ENCODE peak calls at places on chromosomes 5 and 9, in ten cellular contexts. W is RKO, Y is RCC 7860, O is activated T-cell treated with anti-CD3 and anti-CD28 coated beads for 1 hour, U is posterior cingulate gyrus, E is retina, B is Right ventricle myocardium inferior, L is sigmoid colon, H is ELR, Z is EL. S is an unnamed sample.

GRCh38 chr9:127968046-127968445 is 12.7 kb downstream of the EEIG1 start:
- DNase-seq in B (no peak), H (peak; percentile 90), W (peak; percentile 75), Y (peak; percentile 62), Z (peak; percentile 72), L (peak; percentile 70), U (no peak), E (no peak), O (no peak), S (no peak)

GRCh38 chr5:113489299-113489698 is 1.0 kb upstream of the MCC start:
- DNase-seq in H (peak; percentile 97), O (no peak), Z (peak; percentile 98), Y (peak; percentile 95), W (peak; percentile 83), E (no peak), B (no peak), L (no peak), U (no peak), S (no peak)

GRCh38 chr5:28397502-28397941 is 1359.1 kb upstream of the CDH9 start:
- DNase-seq in H (peak; percentile 3), E (no peak), L (no peak), B (no peak), U (no peak), O (no peak), Z (no peak), Y (peak; percentile 45), W (no peak), S (no peak)

GRCh38 chr5:133402781-133403180 is 209.6 kb downstream of the FSTL4 start:
- DNase-seq in L (no peak), B (no peak), H (no peak), Y (no peak), Z (no peak), E (no peak), U (no peak), W (no peak), O (no peak), S (no peak)

GRCh38 chr5:167713186-167713585 is 578.3 kb upstream of the WWC1 start:
- DNase-seq in H (no peak), W (no peak), U (no peak), L (no peak), O (no peak), Z (no peak), B (no peak), Y (no peak), E (no peak), S (no peak)

GRCh38 chr5:121890297-121890858 is 38.7 kb downstream of the FTMT start:
- DNase-seq in O (no peak), W (no peak), B (no peak), U (no peak), Z (no peak), L (no peak), E (no peak), Y (no peak), H (no peak), S (no peak)

GRCh38 chr5:178149199-178149932 is 4.3 kb downstream of the NHP2 start:
- DNase-seq in Y (no peak), U (no peak), L (no peak), O (no peak), Z (no peak), H (no peak), E (no peak), W (no peak), B (no peak), S (no peak)

GRCh38 chr9:4012446-4012845 is 287.4 kb downstream of the GLIS3 start:
- DNase-seq in B (no peak), H (no peak), W (no peak), Y (no peak), E (no peak), Z (peak; percentile 25), L (no peak), U (no peak), O (no peak), S (no peak)

GRCh38 chr5:39178171-39178570 is 41.2 kb downstream of the FYB1 start:
- DNase-seq in Z (peak; percentile 66), O (no peak), U (no peak), B (no peak), Y (no peak), L (no peak), E (no peak), W (peak; percentile 33), H (peak; percentile 78), S (no peak)

GRCh38 chr5:178338126-178338749 is 105.6 kb upstream of the PHYKPL start:
- DNase-seq in Z (no peak), L (peak; percentile 40), W (no peak), H (no peak), E (no peak), U (no peak), Y (no peak), O (no peak), B (no peak), S (no peak)

GRCh38 chr9:35517136-35517535 is 27.2 kb downstream of the RUSC2 start:
- DNase-seq in O (no peak), L (no peak), Y (no peak), H (peak; percentile 22), W (no peak), B (no peak), Z (peak; percentile 39), U (peak; percentile 51), E (peak; percentile 40), S (no peak)

GRCh38 chr5:89816038-89816437 is 593.5 kb downstream of the CETN3 start:
- DNase-seq in Z (no peak), O (no peak), L (no peak), E (no peak), Y (no peak), H (no peak), W (no peak), U (no peak), B (no peak), S (no peak)

GRCh38 chr5:174533771-174534221 is 190.6 kb upstream of the MSX2 start:
- DNase-seq in E (no peak), O (no peak), W (peak; percentile 68), L (no peak), H (peak; percentile 92), Z (peak; percentile 72), Y (peak; percentile 93), U (no peak), B (no peak), S (peak; percentile 83)

GRCh38 chr9:131282688-131283422 is 6.5 kb upstream of the FAM78A start:
- DNase-seq in U (no peak), L (no peak), Y (no peak), E (peak; percentile 52), B (peak; percentile 69), W (no peak), H (no peak), O (no peak), Z (no peak), S (no peak)

GRCh38 chr5:172939045-172939444 is 20.2 kb upstream of the RPL26L1 start:
- DNase-seq in L (no peak), U (no peak), Y (no peak), W (peak; percentile 32), Z (peak; percentile 53), E (no peak), H (peak; percentile 66), O (no peak), B (no peak), S (no peak)

GRCh38 chr5:123099514-123100151 is 10.6 kb downstream of the PRDM6 start:
- DNase-seq in H (no peak), Y (no peak), W (no peak), E (peak; percentile 81), L (no peak), B (no peak), Z (peak; percentile 29), O (no peak), U (no peak), S (peak; percentile 35)

GRCh38 chr5:96226941-96227552 is 206.0 kb downstream of the PCSK1 start:
- DNase-seq in U (peak; percentile 22), L (peak; percentile 70), O (no peak), H (peak; percentile 89), Z (peak; percentile 98), E (no peak), Y (peak; percentile 87), W (no peak), B (no peak), S (no peak)

GRCh38 chr5:24777392-24777791 is 132.6 kb upstream of the CDH10 start:
- DNase-seq in Z (no peak), L (no peak), Y (no peak), B (no peak), O (no peak), W (no peak), U (no peak), E (no peak), H (no peak), S (no peak)

GRCh38 chr5:150853560-150853959 is 7.2 kb downstream of the IRGM start:
- DNase-seq in U (no peak), W (no peak), Z (no peak), L (no peak), H (no peak), E (no peak), B (no peak), O (no peak), Y (no peak), S (no peak)

GRCh38 chr5:65032250-65032649 is 263.5 kb downstream of the CWC27 start:
- DNase-seq in H (peak; percentile 99), L (no peak), W (peak; percentile 79), B (no peak), E (no peak), Y (peak; percentile 42), Z (peak; percentile 95), O (no peak), U (no peak), S (peak; percentile 98)

GRCh38 chr5:111584651-111585050 is 72.3 kb upstream of the STARD4 start:
- DNase-seq in E (no peak), U (no peak), O (no peak), H (peak; percentile 61), W (peak; percentile 37), L (no peak), Y (peak; percentile 88), B (no peak), Z (peak; percentile 88), S (peak; percentile 49)

GRCh38 chr9:6433405-6433804 is 20.4 kb downstream of the UHRF2 start:
- DNase-seq in L (no peak), W (peak; percentile 22), B (no peak), H (peak; percentile 54), E (no peak), O (no peak), Y (no peak), Z (peak; percentile 35), U (no peak), S (no peak)

GRCh38 chr9:20024159-20024571 is 235.3 kb upstream of the SLC24A2 start:
- DNase-seq in H (no peak), E (no peak), Y (no peak), B (no peak), L (no peak), O (no peak), Z (no peak), W (no peak), U (no peak), S (no peak)

GRCh38 chr5:50711280-50711679 is 44.8 kb downstream of the PARP8 start:
- DNase-seq in E (no peak), B (no peak), O (peak; percentile 15), Z (peak; percentile 34), W (no peak), Y (peak; percentile 5), L (no peak), U (peak; percentile 14), H (peak; percentile 4), S (no peak)

GRCh38 chr5:175589714-175590113 is 68.2 kb upstream of the HRH2 start:
- DNase-seq in E (no peak), O (no peak), Y (no peak), L (no peak), Z (no peak), B (no peak), U (no peak), W (no peak), H (no peak), S (no peak)

GRCh38 chr5:162163663-162164062 is 96.1 kb downstream of the GABRG2 start:
- DNase-seq in Z (no peak), W (no peak), O (no peak), Y (no peak), U (no peak), L (no peak), H (no peak), E (no peak), B (no peak), S (no peak)

S was measured in NCI-H460.